ENCODE peak calls at places on chromosomes 7 and 10, in nine cellular contexts. X is esophagus squamous epithelium, I is colonic mucosa, H is AG04450, L is AG04449, U is mesothelial cell of epicardium, K is fibroblast of pulmonary artery, Q is Calu3, C is WTC11. P is an unnamed sample.

GRCh38 chr10:11505636-11506035 is 105.8 kb downstream of the USP6NL start:
- DNase-seq in X (no peak), I (no peak), H (no peak), L (no peak), U (no peak), K (no peak), Q (no peak), C (no peak), P (no peak)

GRCh38 chr7:92697414-92697813 is 107.2 kb upstream of the FAM133B start:
- DNase-seq in X (no peak), I (no peak), H (no peak), L (no peak), U (no peak), K (no peak), Q (no peak), C (no peak), P (no peak)

GRCh38 chr10:85641479-85641967 is 725.1 kb downstream of the GRID1 start:
- DNase-seq in X (no peak), I (no peak), H (no peak), L (no peak), U (no peak), K (no peak), Q (peak), C (no peak), P (no peak)

GRCh38 chr10:14360515-14360914 is 29.8 kb upstream of the FRMD4A start:
- DNase-seq in X (no peak), I (no peak), H (no peak), L (no peak), U (no peak), K (no peak), Q (no peak), C (no peak), P (no peak)

GRCh38 chr7:114530074-114530611 is 115.5 kb downstream of the FOXP2 start:
- DNase-seq in X (no peak), I (no peak), H (no peak), L (no peak), U (no peak), K (peak), Q (no peak), C (no peak), P (no peak)

GRCh38 chr10:78410046-78410965 is 376.6 kb downstream of the RPS24 start:
- DNase-seq in X (no peak), I (no peak), H (no peak), L (no peak), U (no peak), K (no peak), Q (no peak), C (no peak), P (no peak)

GRCh38 chr10:20892796-20893195 is 4.3 kb downstream of the NEBL start:
- DNase-seq in X (no peak), I (no peak), H (no peak), L (no peak), U (no peak), K (peak), Q (no peak), C (no peak), P (no peak)

GRCh38 chr10:50469778-50470193 is 154.0 kb downstream of the SGMS1 start:
- DNase-seq in X (no peak), I (peak), H (no peak), L (no peak), U (no peak), K (peak), Q (no peak), C (no peak), P (no peak)

GRCh38 chr10:73590881-73591577 is at the start of gene USP54:
- DNase-seq in X (no peak), I (peak), H (no peak), L (no peak), U (no peak), K (peak), Q (peak), C (no peak), P (no peak)

GRCh38 chr10:128071417-128071782 is 54.8 kb downstream of the MKI67 start:
- DNase-seq in X (no peak), I (no peak), H (no peak), L (no peak), U (no peak), K (no peak), Q (no peak), C (no peak), P (no peak)

GRCh38 chr10:77036993-77037734 is 600.4 kb downstream of the KCNMA1 start:
- DNase-seq in X (no peak), I (no peak), H (no peak), L (no peak), U (no peak), K (peak), Q (no peak), C (peak), P (no peak)

GRCh38 chr10:33743429-33743857 is 409.0 kb upstream of the NRP1 start:
- DNase-seq in X (no peak), I (peak), H (no peak), L (no peak), U (no peak), K (no peak), Q (peak), C (no peak), P (peak)

GRCh38 chr10:102674566-102674965 is 30.3 kb downstream of the TRIM8 start:
- DNase-seq in X (no peak), I (no peak), H (no peak), L (no peak), U (no peak), K (no peak), Q (no peak), C (no peak), P (no peak)

GRCh38 chr7:150974468-150975391 is 3.4 kb downstream of the KCNH2 start:
- DNase-seq in X (no peak), I (peak), H (no peak), L (no peak), U (no peak), K (no peak), Q (peak), C (peak), P (peak)

GRCh38 chr7:81887098-81887497 is 117.3 kb upstream of the HGF start:
- DNase-seq in X (no peak), I (no peak), H (no peak), L (no peak), U (no peak), K (peak), Q (no peak), C (no peak), P (no peak)

GRCh38 chr10:73931767-73932624 is 21.1 kb downstream of the PLAU start:
- DNase-seq in X (no peak), I (peak), H (no peak), L (no peak), U (no peak), K (no peak), Q (peak), C (peak), P (no peak)

GRCh38 chr7:89780291-89780690 is 374.0 kb upstream of the STEAP1 start:
- DNase-seq in X (no peak), I (no peak), H (no peak), L (no peak), U (no peak), K (no peak), Q (no peak), C (no peak), P (no peak)

GRCh38 chr7:153701678-153702077 is 350.5 kb upstream of the DPP6 start:
- DNase-seq in X (no peak), I (no peak), H (no peak), L (no peak), U (no peak), K (no peak), Q (no peak), C (no peak), P (no peak)

GRCh38 chr7:134504660-134505164 is 22.7 kb upstream of the AKR1B10 start:
- DNase-seq in X (no peak), I (no peak), H (no peak), L (no peak), U (no peak), K (no peak), Q (no peak), C (no peak), P (no peak)

GRCh38 chr7:585873-586272 is 66.2 kb upstream of the PDGFA start:
- DNase-seq in X (no peak), I (no peak), H (no peak), L (no peak), U (no peak), K (no peak), Q (no peak), C (no peak), P (no peak)

GRCh38 chr7:12422449-12423320 is 19.0 kb upstream of the VWDE start:
- DNase-seq in X (no peak), I (no peak), H (no peak), L (no peak), U (no peak), K (no peak), Q (no peak), C (no peak), P (no peak)

GRCh38 chr7:131328387-131329175 is 905 bp downstream of the MKLN1 start:
- DNase-seq in X (no peak), I (no peak), H (no peak), L (no peak), U (no peak), K (peak), Q (no peak), C (no peak), P (no peak)

DNA sequence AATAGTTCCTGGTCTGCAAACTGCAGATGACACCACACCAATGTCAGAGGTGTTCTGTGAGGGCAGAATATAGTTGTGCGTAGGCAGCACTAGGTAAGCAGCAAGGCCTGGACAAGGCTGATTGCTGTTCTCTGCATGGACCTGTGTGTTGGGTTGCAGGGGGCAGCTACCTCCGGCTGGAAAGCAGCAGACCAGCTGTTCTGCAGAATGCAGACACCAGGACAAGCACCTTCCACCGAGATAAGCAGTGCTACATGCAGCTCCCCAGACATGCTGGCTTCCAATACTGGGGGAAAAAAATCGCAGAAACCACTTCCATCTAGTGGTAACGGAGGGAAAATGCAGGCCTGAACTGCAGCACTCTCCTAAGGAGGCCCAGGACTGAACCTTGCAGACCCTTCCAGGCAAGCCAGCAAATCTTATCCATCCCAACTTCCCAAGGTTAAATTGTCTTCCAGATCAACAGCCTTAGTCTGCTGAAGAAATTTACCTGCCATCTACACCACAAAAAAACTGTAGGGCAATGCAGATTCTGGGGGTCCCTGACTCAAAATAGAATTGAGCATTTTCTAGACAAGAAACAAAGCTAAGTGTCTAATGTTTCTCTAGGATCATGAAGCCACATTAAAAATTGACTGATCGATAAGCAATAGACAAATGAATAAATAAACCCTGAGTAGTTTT is 50.5 kb upstream of the COBL start:
- DNase-seq in X (no peak), I (peak), H (no peak), L (no peak), U (no peak), K (peak), Q (peak), C (peak), P (no peak)
- TF ChIP-seq CTCF in X (peak), I (peak), H (peak), L (peak), U (peak), K (peak), Q (peak), C (peak), P (no peak)

GRCh38 chr7:17121671-17122070 is 176.8 kb upstream of the AHR start:
- DNase-seq in X (no peak), I (no peak), H (no peak), L (no peak), U (no peak), K (no peak), Q (no peak), C (no peak), P (no peak)

GRCh38 chr7:17123020-17123419 is 175.4 kb upstream of the AHR start:
- DNase-seq in X (no peak), I (no peak), H (peak), L (peak), U (no peak), K (peak), Q (no peak), C (no peak), P (no peak)

GRCh38 chr7:17118412-17118811 is 180.0 kb upstream of the AHR start:
- DNase-seq in X (no peak), I (no peak), H (no peak), L (no peak), U (no peak), K (no peak), Q (no peak), C (no peak), P (no peak)
- TF ChIP-seq CTCF in X (no peak), I (no peak), H (no peak), L (no peak), U (no peak), K (no peak), Q (no peak), C (no peak), P (no peak)

GRCh38 chr10:101289541-101289940 is 60.3 kb upstream of the LBX1 start:
- DNase-seq in X (no peak), I (no peak), H (no peak), L (no peak), U (no peak), K (no peak), Q (no peak), C (no peak), P (no peak)

GRCh38 chr10:101293007-101293723 is 60.8 kb upstream of the BTRC start:
- DNase-seq in X (no peak), I (no peak), H (no peak), L (no peak), U (no peak), K (no peak), Q (no peak), C (peak), P (no peak)

GRCh38 chr10:101290415-101290814 is 61.2 kb upstream of the LBX1 start:
- DNase-seq in X (no peak), I (no peak), H (no peak), L (no peak), U (no peak), K (no peak), Q (no peak), C (no peak), P (no peak)

GRCh38 chr10:101292194-101293006 is 61.6 kb upstream of the BTRC start:
- DNase-seq in X (no peak), I (no peak), H (no peak), L (no peak), U (no peak), K (no peak), Q (no peak), C (peak), P (no peak)

DNA sequence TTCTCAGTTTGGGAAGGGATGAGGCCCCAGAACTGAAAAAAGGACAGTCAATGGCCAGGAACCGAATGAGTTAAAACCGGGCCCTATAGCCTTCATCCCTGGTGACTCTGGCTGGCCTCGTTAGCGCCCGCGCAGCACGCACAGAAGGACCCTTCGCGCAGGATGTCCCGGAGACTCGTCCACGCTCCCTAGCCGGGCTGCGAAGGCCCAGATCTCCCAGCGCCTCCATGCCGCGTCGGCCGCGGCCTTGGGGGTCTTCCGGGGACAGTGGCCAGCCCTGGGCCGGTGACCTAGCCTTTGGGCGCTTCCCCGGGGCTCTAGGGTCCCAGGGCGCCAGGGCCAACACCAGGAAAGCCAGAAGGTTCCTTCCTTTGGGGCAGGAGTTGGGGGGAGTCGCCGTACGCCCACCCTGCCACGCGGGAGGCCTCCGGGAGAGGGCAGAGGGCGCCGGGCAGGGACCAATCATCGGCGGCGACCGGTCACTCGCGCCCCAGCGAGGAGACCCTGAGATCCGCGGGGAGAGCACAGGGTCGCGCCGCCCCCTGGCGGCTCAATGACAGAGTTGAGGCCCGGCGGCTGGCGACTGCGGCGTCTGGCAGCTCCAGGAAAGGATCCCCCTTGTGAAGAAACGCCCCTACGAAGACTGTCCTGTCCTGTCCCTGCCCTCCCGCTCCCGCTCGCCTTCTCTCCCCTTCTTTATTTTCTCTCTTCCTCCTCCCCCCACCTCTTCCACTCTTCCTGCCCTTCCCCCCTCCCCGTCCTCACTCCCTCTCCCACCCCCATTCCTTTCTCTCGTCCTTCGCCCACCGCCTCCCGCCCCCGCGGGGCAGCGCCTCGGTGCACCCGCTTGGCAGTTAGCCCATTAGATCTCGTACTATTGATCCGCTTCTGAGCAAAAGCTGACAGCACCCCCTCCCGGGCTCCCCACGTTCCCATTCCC is 62.3 kb upstream of the LBX1 start:
- DNase-seq in X (no peak), I (no peak), H (no peak), L (no peak), U (peak), K (peak), Q (peak), C (peak), P (peak)
- TF ChIP-seq CTCF in X (peak), I (peak), H (peak), L (peak), U (peak), K (peak), Q (peak), C (peak), P (peak)

DNA sequence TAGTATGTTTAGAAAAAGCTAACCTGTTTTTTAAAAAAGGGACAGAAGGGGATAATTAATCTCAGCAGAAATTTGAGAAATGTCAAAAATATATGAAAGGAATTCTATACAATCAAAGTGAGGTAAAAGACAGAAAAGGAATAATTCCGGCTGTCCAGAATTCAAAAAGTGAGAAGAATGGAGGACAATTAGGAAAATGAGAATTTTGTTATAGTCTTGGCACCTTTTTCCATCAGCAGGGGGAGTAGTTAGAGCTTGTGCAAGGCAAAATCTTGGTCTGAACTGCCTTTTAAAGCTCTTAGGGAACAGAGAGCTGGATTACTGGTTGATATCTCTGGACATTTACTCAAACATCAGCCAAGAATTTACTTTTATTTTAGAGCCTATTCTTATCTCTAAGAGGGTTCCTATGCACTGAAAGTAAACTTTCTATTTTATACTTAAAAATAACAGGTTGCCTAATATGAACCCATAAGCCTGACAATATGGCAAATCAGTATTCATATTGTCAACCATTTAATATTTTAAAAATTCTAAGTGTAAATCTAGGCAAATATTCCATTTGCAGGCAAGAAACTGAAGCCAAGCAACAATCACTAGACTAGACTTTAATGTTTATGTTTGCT is 185.6 kb downstream of the ANK3 start:
- DNase-seq in X (no peak), I (no peak), H (no peak), L (no peak), U (no peak), K (peak), Q (peak), C (no peak), P (no peak)
- TF ChIP-seq CTCF in X (peak), I (peak), H (peak), L (peak), U (peak), K (peak), Q (peak), C (no peak), P (peak)

GRCh38 chr10:98664329-98665042 is 217.8 kb upstream of the HPS1 start:
- DNase-seq in X (no peak), I (peak), H (no peak), L (no peak), U (no peak), K (peak), Q (peak), C (peak), P (peak)
- TF ChIP-seq CTCF in X (peak), I (peak), H (peak), L (peak), U (peak), K (peak), Q (no peak), C (peak), P (peak)

DNA sequence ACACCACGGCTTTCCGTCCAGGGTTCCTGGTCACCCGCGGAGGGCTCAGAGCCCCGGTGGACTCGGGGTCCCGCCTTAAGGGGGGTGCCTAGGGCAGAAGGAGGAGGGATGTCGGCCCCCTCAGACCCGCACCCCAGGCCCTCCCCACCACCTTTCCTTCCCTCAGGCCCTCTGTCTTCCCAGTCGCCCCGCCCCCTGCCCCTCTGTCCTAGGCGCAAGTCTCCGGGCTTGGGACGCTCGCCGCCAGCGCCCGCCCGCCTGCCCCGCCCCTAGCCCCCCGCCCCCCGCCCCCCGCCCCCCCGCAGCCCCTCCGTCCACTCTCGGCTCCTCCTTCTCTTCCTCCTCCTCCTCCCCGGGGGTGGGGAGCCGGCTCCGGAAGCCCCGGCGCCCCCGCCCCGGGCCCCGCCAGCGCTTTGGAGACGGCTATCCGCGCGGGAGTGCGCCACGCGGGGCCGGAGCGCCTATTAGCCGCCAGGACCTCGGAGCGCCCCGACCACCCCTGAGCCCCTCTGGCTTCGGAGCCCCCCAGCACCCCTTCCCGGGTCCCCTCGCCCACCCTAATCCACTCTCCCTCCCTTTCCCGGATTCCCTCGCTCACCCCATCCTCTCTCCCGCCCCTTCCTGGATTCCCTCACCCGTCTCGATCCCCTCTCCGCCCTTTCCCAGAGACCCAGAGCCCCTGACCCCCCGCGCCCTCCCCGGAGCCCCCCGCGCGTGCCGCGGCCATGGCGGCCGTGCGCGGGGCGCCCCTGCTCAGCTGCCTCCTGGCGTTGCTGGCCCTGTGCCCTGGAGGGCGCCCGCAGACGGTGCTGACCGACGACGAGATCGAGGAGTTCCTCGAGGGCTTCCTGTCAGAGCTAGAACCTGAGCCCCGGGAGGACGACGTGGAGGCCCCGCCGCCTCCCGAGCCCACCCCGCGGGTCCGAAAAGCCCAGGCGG is at the start of gene AEBP1:
- DNase-seq in X (no peak), I (no peak), H (no peak), L (no peak), U (no peak), K (peak), Q (no peak), C (peak), P (no peak)
- TF ChIP-seq CTCF in X (no peak), I (no peak), H (no peak), L (no peak), U (no peak), K (no peak), Q (no peak), C (no peak), P (no peak)